ENCODE peak calls at places on chromosomes 4 and X, in five cellular contexts. D is lung, S is stomach, K is suprapubic skin, N is ovary. M is an unnamed sample. For H3K4me1, the result is how much of the 10 kb centered on the place peaks cover.

GRCh38 chr4:103994059-103994458 is 274.3 kb upstream of the TACR3 start:
- DNase-seq in D (no peak), S (no peak), K (no peak), N (no peak), M (no peak)

GRCh38 chr4:141391293-141391692 is 170.6 kb downstream of the ZNF330 start:
- DNase-seq in D (no peak), S (no peak), K (no peak), N (no peak), M (no peak)

GRCh38 chr4:24932831-24933230 is 20.0 kb upstream of the CCDC149 start:
- DNase-seq in D (no peak), S (no peak), K (no peak), N (no peak), M (no peak)

GRCh38 chrX:129600981-129601424 is 53.8 kb downstream of the APLN start:
- DNase-seq in D (no peak), S (no peak), K (no peak), N (peak), M (no peak)

GRCh38 chr4:151961456-151961855 is 200.6 kb upstream of the GATB start:
- DNase-seq in D (no peak), S (no peak), K (no peak), N (no peak), M (no peak)

GRCh38 chrX:29297171-29297800 is 710.0 kb downstream of the IL1RAPL1 start:
- DNase-seq in D (no peak), S (no peak), K (no peak), N (no peak), M (no peak)

GRCh38 chrX:1813809-1814208 is 198.9 kb downstream of the ASMT start:
- DNase-seq in D (no peak), S (no peak), K (no peak), N (no peak), M (no peak)

GRCh38 chr4:122458625-122459024 is 2.1 kb upstream of the IL2 start:
- DNase-seq in D (no peak), S (no peak), K (no peak), N (no peak), M (no peak)

GRCh38 chr4:54213812-54214211 is 15.3 kb upstream of the PDGFRA start:
- DNase-seq in D (no peak), S (peak), K (no peak), N (no peak), M (no peak)

GRCh38 chrX:155767101-155767878 is 113.9 kb upstream of the VAMP7 start:
- DNase-seq in D (peak), S (peak), K (peak), N (peak), M (peak)

GRCh38 chr4:79141530-79141929 is 184.3 kb downstream of the NAA11 start:
- DNase-seq in D (no peak), S (no peak), K (no peak), N (no peak), M (no peak)

GRCh38 chr4:165814256-165815010 is 58.6 kb upstream of the TLL1 start:
- DNase-seq in D (no peak), S (no peak), K (no peak), N (no peak), M (no peak)

GRCh38 chr4:135227842-135228241 is 1026.3 kb upstream of the PABPC4L start:
- DNase-seq in D (no peak), S (no peak), K (no peak), N (no peak), M (no peak)

GRCh38 chr4:104487105-104487504 is 7.6 kb downstream of the CXXC4 start:
- DNase-seq in D (no peak), S (no peak), K (no peak), N (no peak), M (peak)

GRCh38 chr4:6423575-6423974 is 48.8 kb downstream of the PPP2R2C start:
- DNase-seq in D (no peak), S (no peak), K (no peak), N (no peak), M (no peak)

GRCh38 chr4:102629686-102630085 is 128.5 kb downstream of the NFKB1 start:
- DNase-seq in D (no peak), S (no peak), K (no peak), N (no peak), M (no peak)

GRCh38 chr4:126758493-126758892 is 874.3 kb upstream of the INTU start:
- DNase-seq in D (no peak), S (no peak), K (no peak), N (no peak), M (no peak)

GRCh38 chr4:8939160-8939855 is 67.7 kb upstream of the HMX1 start:
- DNase-seq in D (no peak), S (no peak), K (no peak), N (no peak), M (no peak)

GRCh38 chrX:10387011-10387410 is 230.2 kb downstream of the CLCN4 start:
- DNase-seq in D (no peak), S (no peak), K (no peak), N (no peak), M (no peak)

GRCh38 chr4:128863314-128864075 is 54.0 kb downstream of the JADE1 start:
- DNase-seq in D (peak), S (peak), K (peak), N (peak), M (peak)

GRCh38 chr4:133808151-133808550 is 393.4 kb downstream of the PABPC4L start:
- DNase-seq in D (no peak), S (no peak), K (no peak), N (no peak), M (no peak)

GRCh38 chrX:22409418-22409817 is 136.7 kb downstream of the CBLL2 start:
- DNase-seq in D (no peak), S (no peak), K (no peak), N (no peak), M (no peak)

GRCh38 chr4:55398461-55398860 is 2.7 kb downstream of the TMEM165 start:
- DNase-seq in D (no peak), S (no peak), K (no peak), N (no peak), M (no peak)

GRCh38 chr4:11471613-11472012 is 42.9 kb upstream of the HS3ST1 start:
- DNase-seq in D (no peak), S (no peak), K (no peak), N (no peak), M (no peak)

GRCh38 chr4:151540728-151541437 is 131.9 kb downstream of the FHIP1A start:
- DNase-seq in D (no peak), S (no peak), K (no peak), N (no peak), M (peak)

GRCh38 chr4:40140206-40140605 is 56.6 kb upstream of the RHOH start:
- DNase-seq in D (no peak), S (no peak), K (no peak), N (no peak), M (no peak)

DNA sequence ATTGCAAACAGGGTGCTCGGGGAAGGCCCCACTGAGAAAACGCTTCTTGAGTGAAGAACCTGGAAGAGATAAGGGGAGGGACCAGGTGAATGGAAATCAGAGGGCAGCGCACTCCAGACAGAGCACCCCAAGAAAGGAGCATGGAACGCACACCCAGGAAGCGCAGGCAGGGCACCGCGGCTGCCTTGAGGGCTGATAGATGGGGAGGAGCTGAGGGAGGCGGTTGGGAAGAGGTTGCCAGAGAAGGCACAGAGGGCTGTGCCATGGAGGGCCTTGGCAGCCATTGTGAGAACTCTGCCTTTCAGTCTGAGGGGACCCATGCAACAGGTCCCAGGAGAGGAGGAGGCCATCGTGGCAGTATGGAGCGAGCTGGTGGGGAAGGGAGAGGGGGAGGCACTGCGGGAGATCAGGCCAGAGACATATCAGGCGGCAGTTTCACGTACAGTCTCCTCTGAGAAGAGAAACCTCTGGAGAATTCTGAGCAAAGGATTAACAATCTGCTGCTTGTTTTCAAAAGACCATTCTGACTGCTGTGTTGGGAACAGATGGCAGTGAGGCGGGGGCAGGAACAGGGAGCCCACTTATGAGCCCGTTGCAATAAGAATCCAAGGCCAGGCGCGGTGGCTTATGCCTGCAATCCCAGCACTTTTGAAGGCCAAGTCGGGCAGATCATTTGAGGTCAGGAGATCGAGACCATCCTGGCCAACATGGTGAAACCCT is 83.7 kb downstream of the PCYT1B start:
- DNase-seq in D (no peak), S (no peak), K (no peak), N (no peak), M (no peak)
- H3K4me1 ChIP-seq in D (under half), S (under half), K (under half), N (under half), M (under half)

DNA sequence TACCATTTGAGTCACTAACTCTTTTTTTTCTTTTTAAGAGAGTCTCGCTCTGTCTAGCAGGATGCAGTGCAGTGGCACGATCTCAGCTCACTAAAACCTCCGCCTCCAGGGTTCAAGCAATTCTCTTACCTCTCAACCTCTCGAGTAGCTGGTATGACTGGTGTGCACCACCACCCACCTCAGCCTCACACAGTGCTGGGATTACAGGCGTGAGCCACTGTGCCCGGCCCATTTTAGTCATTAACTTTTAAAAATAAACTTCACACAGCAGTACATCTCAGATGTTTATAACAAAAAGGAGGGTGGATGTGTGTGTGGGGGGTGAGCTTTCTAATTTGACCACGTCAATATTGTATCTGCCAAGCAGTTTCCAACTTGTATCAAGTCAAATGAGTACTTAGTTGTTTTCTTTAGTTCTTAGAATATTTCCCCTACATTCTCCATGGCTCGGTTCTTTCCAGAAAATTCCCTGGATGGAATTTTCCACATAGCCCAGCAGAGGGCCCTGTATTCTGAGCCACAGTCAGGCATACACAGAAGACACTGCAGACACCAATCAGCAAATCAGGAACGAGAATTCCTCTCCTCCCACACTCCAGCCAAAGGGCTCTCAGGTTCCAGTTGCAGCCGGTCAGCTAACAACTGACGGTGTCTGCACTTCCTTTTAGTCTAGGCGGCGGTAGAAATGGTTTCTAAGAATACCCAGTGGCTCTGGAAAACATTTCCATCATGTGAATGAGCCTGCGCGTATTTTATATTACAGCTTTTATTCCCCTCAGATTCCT is 20.1 kb upstream of the ARAF start:
- DNase-seq in D (peak), S (peak), K (peak), N (peak), M (peak)
- TF ChIP-seq CTCF in D (peak), S (no peak), K (peak), N (peak), M (no peak)

GRCh38 chr4:1055721-1056590 is 44.5 kb downstream of the FGFRL1 start:
- DNase-seq in D (no peak), S (peak), K (peak), N (peak), M (peak)
- H3K4me3 ChIP-seq in D (no peak), S (peak), K (peak), N (no peak), M (no peak)

DNA sequence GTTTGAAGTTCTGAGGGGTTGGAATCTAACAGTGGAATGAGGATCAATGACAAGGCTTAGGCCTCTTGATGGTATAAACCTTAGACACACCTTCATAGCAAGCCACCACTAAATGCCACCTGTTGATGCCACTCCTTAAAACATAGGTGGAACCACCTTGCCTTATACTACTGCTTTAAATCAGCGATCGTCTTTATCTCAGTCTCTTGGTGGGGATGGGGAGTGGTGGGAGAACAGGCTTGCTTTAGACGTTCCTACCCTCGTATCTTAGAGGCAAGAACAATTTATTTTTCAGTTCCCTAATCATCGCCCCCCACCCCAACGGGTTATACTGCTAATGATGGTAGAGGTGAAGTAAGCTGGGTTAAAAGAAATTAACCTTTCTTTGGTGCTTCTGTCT is 1.3 kb downstream of the RAB33B start:
- DNase-seq in D (no peak), S (no peak), K (no peak), N (no peak), M (no peak)
- H3K4me1 ChIP-seq in D (under half), S (under half), K (half or more), N (under half), M (under half)

GRCh38 chr4:154492288-154492687 is 689 bp upstream of the DCHS2 start:
- DNase-seq in D (no peak), S (no peak), K (no peak), N (no peak), M (no peak)
- TF ChIP-seq CTCF in D (no peak), S (no peak), K (no peak), N (no peak), M (no peak)

M was measured in mucosa of descending colon.